ENCODE peak calls at places on chromosomes 12 and 14, in nine cellular contexts. One of them, this sample, is unnamed.

GRCh38 chr12:103803847-103804246 is 37.2 kb downstream of the NT5DC3 start:
- DNase-seq in bronchial epithelial cell: no peak
- DNase-seq in stimulated activated CD4-positive, alpha-beta T cell treated with anti-CD3 and anti-CD28 coated beads, Interleukin-1b, Interleukin-23, amount 100 ng/mL, for 48 hours: no peak
- DNase-seq in SJSA1: no peak
- DNase-seq in RCC 7860: no peak
- DNase-seq in HTR-8/SVneo: no peak
- DNase-seq in NCI-H2107: no peak
- DNase-seq in stimulated activated CD8-positive, alpha-beta memory T cell treated with anti-CD3 and anti-CD28 coated beads, Interleukin-15, amount 100 ng/mL, for 1 hour: no peak
- DNase-seq in H54: no peak
- DNase-seq in this sample: no peak

GRCh38 chr14:25132734-25133422 is 82.9 kb upstream of the STXBP6 start:
- DNase-seq in stimulated activated CD4-positive, alpha-beta T cell treated with anti-CD3 and anti-CD28 coated beads, Interleukin-1b, Interleukin-23, amount 100 ng/mL, for 48 hours: peak
- DNase-seq in bronchial epithelial cell: peak
- DNase-seq in SJSA1: peak
- DNase-seq in NCI-H2107: peak
- DNase-seq in stimulated activated CD8-positive, alpha-beta memory T cell treated with anti-CD3 and anti-CD28 coated beads, Interleukin-15, amount 100 ng/mL, for 1 hour: peak
- DNase-seq in H54: peak
- DNase-seq in HTR-8/SVneo: peak
- DNase-seq in RCC 7860: peak
- DNase-seq in this sample: peak

GRCh38 chr12:110732572-110732971 is 10.1 kb downstream of the PPP1CC start:
- DNase-seq in RCC 7860: no peak
- DNase-seq in bronchial epithelial cell: no peak
- DNase-seq in H54: no peak
- DNase-seq in NCI-H2107: no peak
- DNase-seq in HTR-8/SVneo: no peak
- DNase-seq in stimulated activated CD8-positive, alpha-beta memory T cell treated with anti-CD3 and anti-CD28 coated beads, Interleukin-15, amount 100 ng/mL, for 1 hour: no peak
- DNase-seq in SJSA1: no peak
- DNase-seq in stimulated activated CD4-positive, alpha-beta T cell treated with anti-CD3 and anti-CD28 coated beads, Interleukin-1b, Interleukin-23, amount 100 ng/mL, for 48 hours: no peak
- DNase-seq in this sample: no peak

GRCh38 chr12:126507231-126507630 is 1442.0 kb downstream of the AACS start:
- DNase-seq in HTR-8/SVneo: no peak
- DNase-seq in stimulated activated CD8-positive, alpha-beta memory T cell treated with anti-CD3 and anti-CD28 coated beads, Interleukin-15, amount 100 ng/mL, for 1 hour: no peak
- DNase-seq in bronchial epithelial cell: no peak
- DNase-seq in SJSA1: no peak
- DNase-seq in stimulated activated CD4-positive, alpha-beta T cell treated with anti-CD3 and anti-CD28 coated beads, Interleukin-1b, Interleukin-23, amount 100 ng/mL, for 48 hours: no peak
- DNase-seq in RCC 7860: no peak
- DNase-seq in H54: no peak
- DNase-seq in NCI-H2107: no peak
- DNase-seq in this sample: no peak

GRCh38 chr14:83842536-83842935 is 1687.4 kb upstream of the FLRT2 start:
- DNase-seq in RCC 7860: no peak
- DNase-seq in stimulated activated CD8-positive, alpha-beta memory T cell treated with anti-CD3 and anti-CD28 coated beads, Interleukin-15, amount 100 ng/mL, for 1 hour: no peak
- DNase-seq in HTR-8/SVneo: no peak
- DNase-seq in SJSA1: no peak
- DNase-seq in NCI-H2107: peak
- DNase-seq in H54: no peak
- DNase-seq in bronchial epithelial cell: no peak
- DNase-seq in stimulated activated CD4-positive, alpha-beta T cell treated with anti-CD3 and anti-CD28 coated beads, Interleukin-1b, Interleukin-23, amount 100 ng/mL, for 48 hours: no peak
- DNase-seq in this sample: peak

GRCh38 chr12:79420146-79420618 is 270.6 kb downstream of the PAWR start:
- DNase-seq in H54: no peak
- DNase-seq in stimulated activated CD4-positive, alpha-beta T cell treated with anti-CD3 and anti-CD28 coated beads, Interleukin-1b, Interleukin-23, amount 100 ng/mL, for 48 hours: no peak
- DNase-seq in RCC 7860: peak
- DNase-seq in stimulated activated CD8-positive, alpha-beta memory T cell treated with anti-CD3 and anti-CD28 coated beads, Interleukin-15, amount 100 ng/mL, for 1 hour: no peak
- DNase-seq in HTR-8/SVneo: peak
- DNase-seq in bronchial epithelial cell: peak
- DNase-seq in NCI-H2107: no peak
- DNase-seq in SJSA1: peak
- DNase-seq in this sample: no peak

GRCh38 chr12:107372229-107372658 is 278.9 kb upstream of the CRY1 start:
- DNase-seq in HTR-8/SVneo: no peak
- DNase-seq in stimulated activated CD8-positive, alpha-beta memory T cell treated with anti-CD3 and anti-CD28 coated beads, Interleukin-15, amount 100 ng/mL, for 1 hour: no peak
- DNase-seq in SJSA1: no peak
- DNase-seq in RCC 7860: no peak
- DNase-seq in bronchial epithelial cell: peak
- DNase-seq in stimulated activated CD4-positive, alpha-beta T cell treated with anti-CD3 and anti-CD28 coated beads, Interleukin-1b, Interleukin-23, amount 100 ng/mL, for 48 hours: peak
- DNase-seq in NCI-H2107: no peak
- DNase-seq in H54: no peak
- DNase-seq in this sample: no peak

GRCh38 chr14:100213956-100214767 is 24.8 kb upstream of the YY1 start:
- DNase-seq in H54: peak
- DNase-seq in stimulated activated CD4-positive, alpha-beta T cell treated with anti-CD3 and anti-CD28 coated beads, Interleukin-1b, Interleukin-23, amount 100 ng/mL, for 48 hours: peak
- DNase-seq in stimulated activated CD8-positive, alpha-beta memory T cell treated with anti-CD3 and anti-CD28 coated beads, Interleukin-15, amount 100 ng/mL, for 1 hour: peak
- DNase-seq in SJSA1: peak
- DNase-seq in bronchial epithelial cell: peak
- DNase-seq in NCI-H2107: peak
- DNase-seq in HTR-8/SVneo: peak
- DNase-seq in RCC 7860: peak
- DNase-seq in this sample: peak

GRCh38 chr12:57631566-57632368 is 1.2 kb downstream of the B4GALNT1 start:
- DNase-seq in HTR-8/SVneo: no peak
- DNase-seq in NCI-H2107: no peak
- DNase-seq in stimulated activated CD8-positive, alpha-beta memory T cell treated with anti-CD3 and anti-CD28 coated beads, Interleukin-15, amount 100 ng/mL, for 1 hour: no peak
- DNase-seq in bronchial epithelial cell: no peak
- DNase-seq in RCC 7860: no peak
- DNase-seq in SJSA1: peak
- DNase-seq in H54: no peak
- DNase-seq in stimulated activated CD4-positive, alpha-beta T cell treated with anti-CD3 and anti-CD28 coated beads, Interleukin-1b, Interleukin-23, amount 100 ng/mL, for 48 hours: no peak
- DNase-seq in this sample: no peak

GRCh38 chr12:6698352-6699046 is 2.1 kb downstream of the PIANP start:
- DNase-seq in NCI-H2107: no peak
- DNase-seq in stimulated activated CD4-positive, alpha-beta T cell treated with anti-CD3 and anti-CD28 coated beads, Interleukin-1b, Interleukin-23, amount 100 ng/mL, for 48 hours: no peak
- DNase-seq in stimulated activated CD8-positive, alpha-beta memory T cell treated with anti-CD3 and anti-CD28 coated beads, Interleukin-15, amount 100 ng/mL, for 1 hour: no peak
- DNase-seq in bronchial epithelial cell: no peak
- DNase-seq in HTR-8/SVneo: no peak
- DNase-seq in SJSA1: no peak
- DNase-seq in H54: no peak
- DNase-seq in RCC 7860: no peak
- DNase-seq in this sample: no peak

GRCh38 chr14:96589577-96589976 is 87.4 kb downstream of the PAPOLA start:
- DNase-seq in stimulated activated CD4-positive, alpha-beta T cell treated with anti-CD3 and anti-CD28 coated beads, Interleukin-1b, Interleukin-23, amount 100 ng/mL, for 48 hours: no peak
- DNase-seq in RCC 7860: no peak
- DNase-seq in SJSA1: no peak
- DNase-seq in stimulated activated CD8-positive, alpha-beta memory T cell treated with anti-CD3 and anti-CD28 coated beads, Interleukin-15, amount 100 ng/mL, for 1 hour: no peak
- DNase-seq in H54: no peak
- DNase-seq in HTR-8/SVneo: no peak
- DNase-seq in NCI-H2107: no peak
- DNase-seq in bronchial epithelial cell: no peak
- DNase-seq in this sample: no peak

GRCh38 chr12:130993759-130994670 is 40.3 kb downstream of the ADGRD1 start:
- DNase-seq in HTR-8/SVneo: no peak
- DNase-seq in stimulated activated CD4-positive, alpha-beta T cell treated with anti-CD3 and anti-CD28 coated beads, Interleukin-1b, Interleukin-23, amount 100 ng/mL, for 48 hours: no peak
- DNase-seq in stimulated activated CD8-positive, alpha-beta memory T cell treated with anti-CD3 and anti-CD28 coated beads, Interleukin-15, amount 100 ng/mL, for 1 hour: no peak
- DNase-seq in SJSA1: no peak
- DNase-seq in RCC 7860: no peak
- DNase-seq in bronchial epithelial cell: no peak
- DNase-seq in H54: no peak
- DNase-seq in NCI-H2107: no peak
- DNase-seq in this sample: no peak

GRCh38 chr14:24403294-24404013 is 4.7 kb downstream of the NYNRIN start:
- DNase-seq in SJSA1: peak
- DNase-seq in H54: no peak
- DNase-seq in stimulated activated CD4-positive, alpha-beta T cell treated with anti-CD3 and anti-CD28 coated beads, Interleukin-1b, Interleukin-23, amount 100 ng/mL, for 48 hours: no peak
- DNase-seq in RCC 7860: no peak
- DNase-seq in HTR-8/SVneo: no peak
- DNase-seq in NCI-H2107: no peak
- DNase-seq in stimulated activated CD8-positive, alpha-beta memory T cell treated with anti-CD3 and anti-CD28 coated beads, Interleukin-15, amount 100 ng/mL, for 1 hour: no peak
- DNase-seq in bronchial epithelial cell: peak
- DNase-seq in this sample: no peak

GRCh38 chr14:23646648-23647549 is 10.7 kb downstream of the DHRS2 start:
- DNase-seq in bronchial epithelial cell: no peak
- DNase-seq in stimulated activated CD4-positive, alpha-beta T cell treated with anti-CD3 and anti-CD28 coated beads, Interleukin-1b, Interleukin-23, amount 100 ng/mL, for 48 hours: no peak
- DNase-seq in stimulated activated CD8-positive, alpha-beta memory T cell treated with anti-CD3 and anti-CD28 coated beads, Interleukin-15, amount 100 ng/mL, for 1 hour: no peak
- DNase-seq in NCI-H2107: no peak
- DNase-seq in HTR-8/SVneo: no peak
- DNase-seq in SJSA1: no peak
- DNase-seq in H54: peak
- DNase-seq in RCC 7860: peak
- DNase-seq in this sample: no peak

GRCh38 chr12:106657499-106657898 is 74.7 kb downstream of the RFX4 start:
- DNase-seq in H54: no peak
- DNase-seq in SJSA1: no peak
- DNase-seq in HTR-8/SVneo: no peak
- DNase-seq in stimulated activated CD8-positive, alpha-beta memory T cell treated with anti-CD3 and anti-CD28 coated beads, Interleukin-15, amount 100 ng/mL, for 1 hour: no peak
- DNase-seq in bronchial epithelial cell: no peak
- DNase-seq in stimulated activated CD4-positive, alpha-beta T cell treated with anti-CD3 and anti-CD28 coated beads, Interleukin-1b, Interleukin-23, amount 100 ng/mL, for 48 hours: no peak
- DNase-seq in RCC 7860: no peak
- DNase-seq in NCI-H2107: no peak
- DNase-seq in this sample: no peak

GRCh38 chr12:64385019-64385418 is 5.5 kb downstream of the C12orf56 start:
- DNase-seq in HTR-8/SVneo: no peak
- DNase-seq in NCI-H2107: no peak
- DNase-seq in bronchial epithelial cell: no peak
- DNase-seq in stimulated activated CD8-positive, alpha-beta memory T cell treated with anti-CD3 and anti-CD28 coated beads, Interleukin-15, amount 100 ng/mL, for 1 hour: no peak
- DNase-seq in H54: no peak
- DNase-seq in SJSA1: no peak
- DNase-seq in stimulated activated CD4-positive, alpha-beta T cell treated with anti-CD3 and anti-CD28 coated beads, Interleukin-1b, Interleukin-23, amount 100 ng/mL, for 48 hours: no peak
- DNase-seq in RCC 7860: no peak
- DNase-seq in this sample: no peak

GRCh38 chr14:68828728-68829127 is 35.9 kb upstream of the ZFP36L1 start:
- DNase-seq in stimulated activated CD8-positive, alpha-beta memory T cell treated with anti-CD3 and anti-CD28 coated beads, Interleukin-15, amount 100 ng/mL, for 1 hour: no peak
- DNase-seq in H54: no peak
- DNase-seq in SJSA1: no peak
- DNase-seq in RCC 7860: no peak
- DNase-seq in stimulated activated CD4-positive, alpha-beta T cell treated with anti-CD3 and anti-CD28 coated beads, Interleukin-1b, Interleukin-23, amount 100 ng/mL, for 48 hours: no peak
- DNase-seq in bronchial epithelial cell: no peak
- DNase-seq in HTR-8/SVneo: no peak
- DNase-seq in NCI-H2107: no peak
- DNase-seq in this sample: no peak

GRCh38 chr12:55428844-55429243 is 2.8 kb downstream of the OR6C76 start:
- DNase-seq in RCC 7860: no peak
- DNase-seq in NCI-H2107: no peak
- DNase-seq in stimulated activated CD8-positive, alpha-beta memory T cell treated with anti-CD3 and anti-CD28 coated beads, Interleukin-15, amount 100 ng/mL, for 1 hour: no peak
- DNase-seq in stimulated activated CD4-positive, alpha-beta T cell treated with anti-CD3 and anti-CD28 coated beads, Interleukin-1b, Interleukin-23, amount 100 ng/mL, for 48 hours: no peak
- DNase-seq in H54: no peak
- DNase-seq in bronchial epithelial cell: no peak
- DNase-seq in HTR-8/SVneo: no peak
- DNase-seq in SJSA1: no peak
- DNase-seq in this sample: no peak

GRCh38 chr14:99863059-99863458 is 69.8 kb downstream of the EML1 start:
- DNase-seq in RCC 7860: no peak
- DNase-seq in bronchial epithelial cell: no peak
- DNase-seq in NCI-H2107: no peak
- DNase-seq in stimulated activated CD4-positive, alpha-beta T cell treated with anti-CD3 and anti-CD28 coated beads, Interleukin-1b, Interleukin-23, amount 100 ng/mL, for 48 hours: no peak
- DNase-seq in H54: no peak
- DNase-seq in stimulated activated CD8-positive, alpha-beta memory T cell treated with anti-CD3 and anti-CD28 coated beads, Interleukin-15, amount 100 ng/mL, for 1 hour: no peak
- DNase-seq in SJSA1: no peak
- DNase-seq in HTR-8/SVneo: no peak
- DNase-seq in this sample: no peak

GRCh38 chr14:41137741-41138140 is 468.9 kb upstream of the LRFN5 start:
- DNase-seq in stimulated activated CD4-positive, alpha-beta T cell treated with anti-CD3 and anti-CD28 coated beads, Interleukin-1b, Interleukin-23, amount 100 ng/mL, for 48 hours: no peak
- DNase-seq in NCI-H2107: no peak
- DNase-seq in H54: no peak
- DNase-seq in stimulated activated CD8-positive, alpha-beta memory T cell treated with anti-CD3 and anti-CD28 coated beads, Interleukin-15, amount 100 ng/mL, for 1 hour: no peak
- DNase-seq in HTR-8/SVneo: no peak
- DNase-seq in SJSA1: no peak
- DNase-seq in bronchial epithelial cell: peak
- DNase-seq in RCC 7860: no peak
- DNase-seq in this sample: no peak

GRCh38 chr14:64467131-64467530 is 1.8 kb downstream of the AKAP5 start:
- DNase-seq in NCI-H2107: no peak
- DNase-seq in RCC 7860: no peak
- DNase-seq in H54: no peak
- DNase-seq in SJSA1: no peak
- DNase-seq in stimulated activated CD4-positive, alpha-beta T cell treated with anti-CD3 and anti-CD28 coated beads, Interleukin-1b, Interleukin-23, amount 100 ng/mL, for 48 hours: no peak
- DNase-seq in stimulated activated CD8-positive, alpha-beta memory T cell treated with anti-CD3 and anti-CD28 coated beads, Interleukin-15, amount 100 ng/mL, for 1 hour: no peak
- DNase-seq in bronchial epithelial cell: no peak
- DNase-seq in HTR-8/SVneo: no peak
- DNase-seq in this sample: no peak

GRCh38 chr12:12883369-12884001 is 7.9 kb upstream of the GPRC5A start:
- DNase-seq in NCI-H2107: no peak
- DNase-seq in SJSA1: peak
- DNase-seq in HTR-8/SVneo: no peak
- DNase-seq in H54: no peak
- DNase-seq in bronchial epithelial cell: peak
- DNase-seq in stimulated activated CD4-positive, alpha-beta T cell treated with anti-CD3 and anti-CD28 coated beads, Interleukin-1b, Interleukin-23, amount 100 ng/mL, for 48 hours: no peak
- DNase-seq in RCC 7860: peak
- DNase-seq in stimulated activated CD8-positive, alpha-beta memory T cell treated with anti-CD3 and anti-CD28 coated beads, Interleukin-15, amount 100 ng/mL, for 1 hour: no peak
- DNase-seq in this sample: no peak

GRCh38 chr12:51253276-51253675 is 14.7 kb downstream of the DAZAP2 start:
- DNase-seq in RCC 7860: no peak
- DNase-seq in NCI-H2107: no peak
- DNase-seq in SJSA1: no peak
- DNase-seq in bronchial epithelial cell: no peak
- DNase-seq in stimulated activated CD4-positive, alpha-beta T cell treated with anti-CD3 and anti-CD28 coated beads, Interleukin-1b, Interleukin-23, amount 100 ng/mL, for 48 hours: no peak
- DNase-seq in H54: no peak
- DNase-seq in stimulated activated CD8-positive, alpha-beta memory T cell treated with anti-CD3 and anti-CD28 coated beads, Interleukin-15, amount 100 ng/mL, for 1 hour: no peak
- DNase-seq in HTR-8/SVneo: no peak
- DNase-seq in this sample: no peak

GRCh38 chr12:68290126-68290525 is 36.7 kb upstream of the IL22 start:
- DNase-seq in SJSA1: no peak
- DNase-seq in H54: no peak
- DNase-seq in HTR-8/SVneo: no peak
- DNase-seq in bronchial epithelial cell: no peak
- DNase-seq in stimulated activated CD8-positive, alpha-beta memory T cell treated with anti-CD3 and anti-CD28 coated beads, Interleukin-15, amount 100 ng/mL, for 1 hour: no peak
- DNase-seq in stimulated activated CD4-positive, alpha-beta T cell treated with anti-CD3 and anti-CD28 coated beads, Interleukin-1b, Interleukin-23, amount 100 ng/mL, for 48 hours: peak
- DNase-seq in RCC 7860: no peak
- DNase-seq in NCI-H2107: no peak
- DNase-seq in this sample: no peak

GRCh38 chr12:97968641-97969171 is 506.1 kb downstream of the RMST start:
- DNase-seq in NCI-H2107: no peak
- DNase-seq in bronchial epithelial cell: no peak
- DNase-seq in SJSA1: no peak
- DNase-seq in H54: no peak
- DNase-seq in stimulated activated CD4-positive, alpha-beta T cell treated with anti-CD3 and anti-CD28 coated beads, Interleukin-1b, Interleukin-23, amount 100 ng/mL, for 48 hours: no peak
- DNase-seq in HTR-8/SVneo: no peak
- DNase-seq in RCC 7860: no peak
- DNase-seq in stimulated activated CD8-positive, alpha-beta memory T cell treated with anti-CD3 and anti-CD28 coated beads, Interleukin-15, amount 100 ng/mL, for 1 hour: no peak
- DNase-seq in this sample: no peak

GRCh38 chr12:8127138-8127537 is 3.7 kb downstream of the CLEC4A start:
- DNase-seq in stimulated activated CD8-positive, alpha-beta memory T cell treated with anti-CD3 and anti-CD28 coated beads, Interleukin-15, amount 100 ng/mL, for 1 hour: no peak
- DNase-seq in HTR-8/SVneo: no peak
- DNase-seq in H54: no peak
- DNase-seq in NCI-H2107: no peak
- DNase-seq in SJSA1: no peak
- DNase-seq in bronchial epithelial cell: no peak
- DNase-seq in RCC 7860: no peak
- DNase-seq in stimulated activated CD4-positive, alpha-beta T cell treated with anti-CD3 and anti-CD28 coated beads, Interleukin-1b, Interleukin-23, amount 100 ng/mL, for 48 hours: no peak
- DNase-seq in this sample: no peak

GRCh38 chr12:54404061-54405004 is 14.7 kb downstream of the ITGA5 start:
- DNase-seq in stimulated activated CD4-positive, alpha-beta T cell treated with anti-CD3 and anti-CD28 coated beads, Interleukin-1b, Interleukin-23, amount 100 ng/mL, for 48 hours: peak
- DNase-seq in RCC 7860: no peak
- DNase-seq in NCI-H2107: no peak
- DNase-seq in bronchial epithelial cell: peak
- DNase-seq in SJSA1: peak
- DNase-seq in HTR-8/SVneo: peak
- DNase-seq in stimulated activated CD8-positive, alpha-beta memory T cell treated with anti-CD3 and anti-CD28 coated beads, Interleukin-15, amount 100 ng/mL, for 1 hour: peak
- DNase-seq in H54: no peak
- DNase-seq in this sample: no peak

GRCh38 chr14:24441485-24441884 is 1.1 kb downstream of the SDR39U1 start:
- DNase-seq in stimulated activated CD4-positive, alpha-beta T cell treated with anti-CD3 and anti-CD28 coated beads, Interleukin-1b, Interleukin-23, amount 100 ng/mL, for 48 hours: no peak
- DNase-seq in bronchial epithelial cell: no peak
- DNase-seq in HTR-8/SVneo: no peak
- DNase-seq in RCC 7860: no peak
- DNase-seq in H54: no peak
- DNase-seq in SJSA1: no peak
- DNase-seq in NCI-H2107: no peak
- DNase-seq in stimulated activated CD8-positive, alpha-beta memory T cell treated with anti-CD3 and anti-CD28 coated beads, Interleukin-15, amount 100 ng/mL, for 1 hour: no peak
- DNase-seq in this sample: no peak

GRCh38 chr12:46112364-46112763 is 122.0 kb upstream of the SCAF11 start:
- DNase-seq in SJSA1: no peak
- DNase-seq in HTR-8/SVneo: no peak
- DNase-seq in RCC 7860: no peak
- DNase-seq in stimulated activated CD8-positive, alpha-beta memory T cell treated with anti-CD3 and anti-CD28 coated beads, Interleukin-15, amount 100 ng/mL, for 1 hour: no peak
- DNase-seq in stimulated activated CD4-positive, alpha-beta T cell treated with anti-CD3 and anti-CD28 coated beads, Interleukin-1b, Interleukin-23, amount 100 ng/mL, for 48 hours: no peak
- DNase-seq in NCI-H2107: no peak
- DNase-seq in H54: no peak
- DNase-seq in bronchial epithelial cell: no peak
- DNase-seq in this sample: no peak

This sample was measured in NCI-H2171.